ENCODE peak calls at places on chromosomes 3 and 15, in ten cellular contexts. C, G, F, H, W, J, V, S, O and K are unnamed samples.

GRCh38 chr3:32442766-32443165 is 51.1 kb downstream of the CMTM7 start:
- DNase-seq in C (no peak), G (no peak), F (peak; percentile 58), H (no peak), W (no peak), J (no peak), V (no peak), S (no peak), O (no peak), K (no peak)

GRCh38 chr3:127206611-127207516 is 13.9 kb downstream of the PRR23E start:
- DNase-seq in C (no peak), G (no peak), F (no peak), H (no peak), W (no peak), J (no peak), V (peak; percentile 16), S (no peak), O (no peak), K (no peak)

GRCh38 chr15:76584868-76585572 is 248.4 kb downstream of the ISL2 start:
- DNase-seq in C (no peak), G (no peak), F (no peak), H (no peak), W (no peak), J (no peak), V (no peak), S (no peak), O (no peak), K (no peak)

GRCh38 chr15:31207246-31207645 is 105.7 kb upstream of the TRPM1 start:
- DNase-seq in C (no peak), G (no peak), F (no peak), H (no peak), W (no peak), J (no peak), V (no peak), S (no peak), O (no peak), K (no peak)

GRCh38 chr3:143951351-143951971 is 20.2 kb upstream of the DIPK2A start:
- DNase-seq in C (no peak), G (no peak), F (peak; percentile 46), H (no peak), W (no peak), J (peak; percentile 26), V (no peak), S (peak; percentile 8), O (peak; percentile 34), K (no peak)

GRCh38 chr15:42010434-42010833 is 10.4 kb downstream of the PLA2G4E start:
- DNase-seq in C (no peak), G (no peak), F (no peak), H (peak; percentile 13), W (peak; percentile 47), J (peak; percentile 13), V (no peak), S (no peak), O (no peak), K (no peak)

GRCh38 chr15:100338247-100338646 is 3.5 kb downstream of the ADAMTS17 start:
- DNase-seq in C (no peak), G (no peak), F (no peak), H (no peak), W (no peak), J (no peak), V (no peak), S (no peak), O (no peak), K (no peak)

GRCh38 chr3:149401215-149401925 is 23.9 kb upstream of the TM4SF1 start:
- DNase-seq in C (no peak), G (no peak), F (peak; percentile 90), H (no peak), W (no peak), J (no peak), V (peak; percentile 75), S (peak; percentile 94), O (peak; percentile 97), K (no peak)

GRCh38 chr15:47674576-47675232 is 42.6 kb upstream of the SEMA6D start:
- DNase-seq in C (no peak), G (no peak), F (no peak), H (no peak), W (no peak), J (no peak), V (no peak), S (no peak), O (no peak), K (no peak)

GRCh38 chr3:10173926-10174435 is 9.3 kb downstream of the IRAK2 start:
- DNase-seq in C (peak; percentile 45), G (peak; percentile 84), F (peak; percentile 100), H (peak; percentile 62), W (no peak), J (no peak), V (peak; percentile 41), S (peak; percentile 44), O (peak; percentile 55), K (peak; percentile 92)
- TF ChIP-seq POLR2A in C (no peak), G (no peak), F (peak; percentile 29), H (no peak), W (no peak), J (no peak), V (no peak), S (no peak), O (no peak), K (no peak)

DNA sequence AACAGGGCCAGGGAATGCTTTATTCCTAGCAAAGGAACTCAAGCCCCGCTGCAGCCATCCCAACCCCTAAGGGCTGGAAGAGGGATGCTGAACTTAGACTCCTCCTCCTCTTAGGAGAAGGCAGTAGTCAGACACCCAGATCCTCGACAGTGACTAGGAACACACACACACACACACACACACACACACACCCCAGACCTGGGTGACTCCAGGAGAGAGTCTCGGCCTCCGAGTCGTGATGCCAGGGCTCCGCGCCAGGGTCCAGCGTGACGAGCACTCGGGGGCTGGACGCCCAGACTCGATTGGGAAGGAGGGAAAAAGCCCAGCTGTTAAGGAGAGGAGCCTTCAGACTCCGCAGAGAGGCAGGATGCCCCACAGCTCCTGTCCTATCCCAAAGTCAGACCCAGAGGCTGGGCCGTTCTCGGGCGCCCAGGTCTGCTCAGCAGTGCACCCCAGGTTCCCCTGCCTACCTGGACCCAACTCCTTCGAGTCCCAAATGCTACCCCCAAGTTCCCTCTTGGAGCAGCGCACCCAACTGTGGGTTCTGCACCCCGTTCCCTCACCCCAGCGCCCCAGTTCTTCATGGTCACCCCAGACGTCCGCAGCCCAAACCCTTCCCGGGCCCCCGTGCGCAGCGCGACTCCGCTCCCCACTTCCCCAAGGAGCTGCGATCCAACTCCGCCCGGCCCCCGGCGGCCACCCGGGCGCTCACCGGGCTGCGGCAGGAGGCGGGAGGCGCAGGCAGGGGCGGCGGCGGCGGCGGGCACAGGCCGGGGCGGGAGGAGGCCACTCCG is 421 bp downstream of the BMF start:
- DNase-seq in C (peak; percentile 65), G (peak; percentile 66), F (peak; percentile 55), H (peak; percentile 44), W (no peak), J (no peak), V (peak; percentile 56), S (peak; percentile 78), O (no peak), K (peak; percentile 58)
- TF ChIP-seq POLR2A in C (no peak), G (peak; percentile 34), F (peak; percentile 55), H (no peak), W (no peak), J (no peak), V (no peak), S (peak; percentile 86), O (peak; percentile 48), K (no peak)

GRCh38 chr15:57552678-57553334 is 38.9 kb upstream of the MYZAP start:
- DNase-seq in C (no peak), G (no peak), F (no peak), H (no peak), W (no peak), J (no peak), V (no peak), S (no peak), O (no peak), K (no peak)

GRCh38 chr15:57549935-57550334 is 41.8 kb upstream of the MYZAP start:
- DNase-seq in C (no peak), G (peak; percentile 64), F (no peak), H (no peak), W (no peak), J (no peak), V (no peak), S (no peak), O (no peak), K (no peak)

GRCh38 chr15:57550640-57551039 is 41.1 kb upstream of the MYZAP start:
- DNase-seq in C (peak; percentile 75), G (peak; percentile 83), F (no peak), H (no peak), W (no peak), J (no peak), V (peak; percentile 96), S (peak; percentile 91), O (no peak), K (no peak)

GRCh38 chr15:57553526-57553925 is 38.2 kb upstream of the MYZAP start:
- DNase-seq in C (no peak), G (no peak), F (no peak), H (no peak), W (no peak), J (no peak), V (no peak), S (no peak), O (no peak), K (no peak)

DNA sequence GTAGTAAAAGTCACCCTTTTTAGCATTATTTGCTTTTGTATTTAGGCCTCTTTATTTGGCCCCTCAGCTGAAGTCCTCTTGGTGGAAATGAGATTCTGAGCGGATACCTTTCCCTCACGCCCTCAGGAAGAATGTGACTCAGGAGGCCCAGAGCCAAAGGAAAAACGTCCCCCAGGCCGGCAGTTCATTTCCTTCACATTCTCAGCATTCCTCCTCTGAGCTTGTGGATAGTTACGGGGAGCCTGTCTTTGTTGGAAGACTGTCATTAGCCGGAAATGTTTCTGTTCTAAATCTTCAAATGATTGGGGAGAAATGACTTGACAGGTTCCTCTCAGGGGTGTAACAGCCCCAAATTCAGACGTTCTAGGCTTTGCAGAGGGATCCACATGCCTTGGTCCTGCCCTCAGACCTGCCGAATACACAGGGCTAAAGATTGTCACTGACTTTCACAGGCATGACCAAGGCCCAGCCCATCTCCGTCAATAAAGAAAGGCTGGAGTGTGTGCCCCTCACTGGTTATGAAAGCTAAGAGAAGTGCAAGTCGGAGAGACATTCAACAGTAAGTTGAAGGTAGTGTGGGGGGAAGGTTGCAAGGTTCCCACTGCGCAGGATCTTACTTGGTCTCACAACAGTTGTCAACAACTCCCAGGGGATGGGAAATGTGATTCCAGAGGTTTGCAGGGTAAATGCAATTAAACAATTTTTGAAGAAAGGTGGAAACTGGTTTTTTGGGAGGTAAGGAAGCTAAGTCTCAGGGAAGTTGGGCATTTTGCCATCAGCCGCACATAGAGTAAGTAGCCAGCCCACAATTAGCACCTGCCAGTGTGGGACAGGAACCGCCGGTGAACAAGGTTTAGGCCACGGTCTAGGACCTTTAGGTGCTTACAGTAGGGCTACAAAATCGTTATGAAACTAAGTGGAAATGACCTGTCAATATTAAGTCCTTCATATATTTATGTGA is 39.7 kb upstream of the MYZAP start:
- DNase-seq in C (no peak), G (no peak), F (peak; percentile 70), H (peak; percentile 87), W (no peak), J (peak; percentile 27), V (peak; percentile 68), S (peak; percentile 38), O (peak; percentile 52), K (peak; percentile 70)
- TF ChIP-seq POLR2A in C (no peak), G (no peak), F (no peak), H (no peak), W (no peak), J (no peak), V (no peak), S (no peak), O (no peak), K (no peak)

DNA sequence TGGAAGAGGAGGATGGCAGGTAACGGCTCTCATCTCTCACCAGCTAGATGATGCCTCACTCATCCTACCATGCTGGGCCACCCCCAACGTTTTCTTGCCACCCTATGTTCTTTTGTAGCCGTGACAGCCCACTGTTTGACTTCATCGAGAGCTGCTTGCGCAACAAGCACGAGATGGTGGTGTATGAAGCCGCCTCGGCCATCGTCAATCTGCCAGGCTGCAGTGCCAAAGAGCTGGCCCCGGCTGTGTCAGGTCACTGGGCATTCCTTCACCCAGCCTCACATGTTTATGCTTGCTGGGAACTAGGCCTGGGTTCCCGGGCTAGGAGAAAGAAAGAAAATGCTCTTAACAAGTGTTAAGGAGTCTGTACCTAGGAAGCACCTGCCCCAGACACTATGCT is 8.2 kb downstream of the COPG1 start:
- DNase-seq in C (no peak), G (no peak), F (no peak), H (no peak), W (no peak), J (no peak), V (no peak), S (no peak), O (no peak), K (no peak)
- TF ChIP-seq POLR2A in C (no peak), G (no peak), F (no peak), H (no peak), W (no peak), J (no peak), V (no peak), S (no peak), O (no peak), K (no peak)